ENCODE peak calls at places on chromosomes 12 and 14, in ten cellular contexts. V is AG04450, U is right lobe of liver, X is BE2C, W is LNCaP clone FGC, A is AG09309, S is mesothelial cell of epicardium, Q is endothelial cell, N is cardiac muscle cell, D is heart left ventricle. C is an unnamed sample.

GRCh38 chr12:5452569-5452968 is 20.7 kb downstream of the NTF3 start:
- DNase-seq in V (no peak), U (no peak), X (no peak), W (no peak), A (no peak), S (no peak), Q (no peak), N (no peak), D (no peak), C (no peak)

GRCh38 chr12:70590051-70590450 is 47.2 kb downstream of the PTPRB start:
- DNase-seq in V (peak), U (peak), X (peak), W (peak), A (peak), S (peak), Q (peak), N (peak), D (peak), C (peak)

GRCh38 chr14:59037086-59037485 is 151.4 kb upstream of the DAAM1 start:
- DNase-seq in V (no peak), U (no peak), X (no peak), W (no peak), A (no peak), S (no peak), Q (no peak), N (no peak), D (no peak), C (no peak)

GRCh38 chr14:95835331-95835730 is 41.3 kb upstream of the TUNAR start:
- DNase-seq in V (no peak), U (no peak), X (no peak), W (no peak), A (no peak), S (peak), Q (no peak), N (no peak), D (no peak), C (no peak)

GRCh38 chr14:104280902-104281767 is 142.7 kb downstream of the KIF26A start:
- DNase-seq in V (no peak), U (peak), X (peak), W (no peak), A (no peak), S (peak), Q (no peak), N (no peak), D (peak), C (no peak)

GRCh38 chr14:100476012-100476822 is 111.0 kb downstream of the BEGAIN start:
- DNase-seq in V (peak), U (peak), X (no peak), W (no peak), A (peak), S (no peak), Q (no peak), N (peak), D (no peak), C (peak)

GRCh38 chr12:109112720-109113465 is 3.5 kb upstream of the ACACB start:
- DNase-seq in V (no peak), U (no peak), X (no peak), W (no peak), A (no peak), S (no peak), Q (no peak), N (peak), D (no peak), C (no peak)

GRCh38 chr12:111664510-111664909 is 21.2 kb downstream of the BRAP start:
- DNase-seq in V (no peak), U (no peak), X (no peak), W (no peak), A (no peak), S (no peak), Q (no peak), N (no peak), D (no peak), C (no peak)

GRCh38 chr12:91109148-91109564 is 2.1 kb downstream of the LUM start:
- DNase-seq in V (no peak), U (peak), X (peak), W (peak), A (peak), S (peak), Q (peak), N (peak), D (peak), C (peak)

GRCh38 chr12:108425238-108425795 is 86.2 kb upstream of the CMKLR1 start:
- DNase-seq in V (no peak), U (no peak), X (no peak), W (no peak), A (no peak), S (no peak), Q (no peak), N (no peak), D (no peak), C (no peak)

GRCh38 chr12:52215587-52216031 is 17.4 kb upstream of the KRT7 start:
- DNase-seq in V (no peak), U (peak), X (peak), W (no peak), A (no peak), S (no peak), Q (no peak), N (no peak), D (no peak), C (no peak)

GRCh38 chr12:54207539-54208267 is 18.9 kb upstream of the SMUG1 start:
- DNase-seq in V (no peak), U (peak), X (peak), W (no peak), A (no peak), S (peak), Q (peak), N (peak), D (peak), C (peak)

GRCh38 chr14:104119700-104120251 is 18.6 kb upstream of the KIF26A start:
- DNase-seq in V (no peak), U (no peak), X (no peak), W (no peak), A (no peak), S (no peak), Q (no peak), N (no peak), D (peak), C (no peak)

GRCh38 chr14:20262642-20263128 is 23.6 kb downstream of the OR11H4 start:
- DNase-seq in V (no peak), U (no peak), X (peak), W (no peak), A (peak), S (no peak), Q (no peak), N (no peak), D (no peak), C (peak)

GRCh38 chr14:57714487-57714899 is 151.4 kb downstream of the SLC35F4 start:
- DNase-seq in V (no peak), U (no peak), X (no peak), W (peak), A (no peak), S (no peak), Q (no peak), N (no peak), D (no peak), C (no peak)

GRCh38 chr14:57709909-57710308 is 156.0 kb downstream of the SLC35F4 start:
- DNase-seq in V (no peak), U (no peak), X (no peak), W (no peak), A (no peak), S (no peak), Q (no peak), N (no peak), D (no peak), C (no peak)

GRCh38 chr14:57712698-57713097 is 153.2 kb downstream of the SLC35F4 start:
- DNase-seq in V (no peak), U (no peak), X (no peak), W (no peak), A (no peak), S (no peak), Q (no peak), N (no peak), D (no peak), C (no peak)

GRCh38 chr14:57707219-57707618 is 158.7 kb downstream of the SLC35F4 start:
- DNase-seq in V (no peak), U (no peak), X (no peak), W (no peak), A (no peak), S (no peak), Q (no peak), N (no peak), D (no peak), C (no peak)

GRCh38 chr14:57712101-57712500 is 153.8 kb downstream of the SLC35F4 start:
- DNase-seq in V (no peak), U (no peak), X (no peak), W (no peak), A (no peak), S (no peak), Q (no peak), N (no peak), D (no peak), C (no peak)
- TF ChIP-seq CTCF in V (no peak), U (no peak), X (no peak), W (peak), A (no peak), S (no peak), Q (no peak), N (no peak), D (no peak), C (no peak)

GRCh38 chr12:31011746-31012567 is 61.7 kb upstream of the DDX11 start:
- DNase-seq in V (no peak), U (no peak), X (peak), W (no peak), A (no peak), S (no peak), Q (no peak), N (no peak), D (no peak), C (no peak)
- TF ChIP-seq CTCF in V (peak), U (no peak), X (peak), W (peak), A (peak), S (no peak), Q (no peak), N (peak), D (no peak), C (peak)

GRCh38 chr12:94545937-94546771 is 86.5 kb upstream of the CEP83 start:
- DNase-seq in V (peak), U (peak), X (peak), W (no peak), A (peak), S (peak), Q (peak), N (peak), D (peak), C (peak)
- TF ChIP-seq CTCF in V (peak), U (peak), X (peak), W (peak), A (peak), S (peak), Q (peak), N (peak), D (peak), C (peak)

DNA sequence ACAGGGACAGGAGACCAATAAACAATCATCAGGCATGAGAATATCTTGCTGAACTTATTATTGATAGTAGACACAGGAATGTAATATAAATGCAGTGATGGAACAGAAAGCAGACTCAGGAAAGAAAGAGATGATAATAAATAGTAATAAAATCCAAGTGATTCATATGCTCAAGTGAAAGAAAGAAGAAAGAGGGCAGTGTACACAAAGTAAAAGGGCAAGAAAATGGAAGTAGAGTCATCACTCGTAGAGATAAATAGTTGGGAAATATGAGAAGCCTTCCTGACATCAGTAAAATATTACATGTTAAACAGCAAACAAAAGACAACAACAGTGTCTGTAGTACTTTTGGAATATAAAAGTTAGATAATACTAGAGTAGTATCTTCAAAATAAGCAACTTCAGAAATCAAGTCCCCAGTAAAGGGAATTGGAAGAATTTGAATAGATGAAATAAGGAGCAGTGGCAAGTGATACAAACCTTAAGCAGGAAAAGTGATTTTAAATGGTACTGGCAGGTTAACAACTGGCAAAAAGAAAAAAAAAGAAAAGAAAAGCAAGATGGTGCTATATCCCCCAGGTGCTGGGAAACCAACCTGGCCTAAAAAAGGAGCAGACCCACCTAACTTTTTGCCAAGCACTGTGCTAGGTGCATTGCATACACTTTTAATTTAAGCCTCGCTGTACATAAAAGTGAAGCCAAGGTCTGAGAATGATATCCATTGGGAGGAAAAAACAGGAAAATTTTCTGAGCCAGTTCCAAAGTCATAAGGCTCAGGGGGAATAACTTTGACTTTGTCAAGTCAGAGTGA is 412.5 kb downstream of the RAD51B start:
- DNase-seq in V (no peak), U (no peak), X (no peak), W (no peak), A (no peak), S (no peak), Q (no peak), N (no peak), D (no peak), C (peak)
- TF ChIP-seq CTCF in V (no peak), U (no peak), X (no peak), W (no peak), A (no peak), S (no peak), Q (no peak), N (no peak), D (no peak), C (peak)

GRCh38 chr14:21902561-21903199 is 229.1 kb upstream of the OR4E1 start:
- DNase-seq in V (no peak), U (no peak), X (no peak), W (no peak), A (no peak), S (no peak), Q (no peak), N (no peak), D (no peak), C (no peak)
- TF ChIP-seq CTCF in V (peak), U (no peak), X (peak), W (no peak), A (no peak), S (no peak), Q (peak), N (no peak), D (no peak), C (no peak)

DNA sequence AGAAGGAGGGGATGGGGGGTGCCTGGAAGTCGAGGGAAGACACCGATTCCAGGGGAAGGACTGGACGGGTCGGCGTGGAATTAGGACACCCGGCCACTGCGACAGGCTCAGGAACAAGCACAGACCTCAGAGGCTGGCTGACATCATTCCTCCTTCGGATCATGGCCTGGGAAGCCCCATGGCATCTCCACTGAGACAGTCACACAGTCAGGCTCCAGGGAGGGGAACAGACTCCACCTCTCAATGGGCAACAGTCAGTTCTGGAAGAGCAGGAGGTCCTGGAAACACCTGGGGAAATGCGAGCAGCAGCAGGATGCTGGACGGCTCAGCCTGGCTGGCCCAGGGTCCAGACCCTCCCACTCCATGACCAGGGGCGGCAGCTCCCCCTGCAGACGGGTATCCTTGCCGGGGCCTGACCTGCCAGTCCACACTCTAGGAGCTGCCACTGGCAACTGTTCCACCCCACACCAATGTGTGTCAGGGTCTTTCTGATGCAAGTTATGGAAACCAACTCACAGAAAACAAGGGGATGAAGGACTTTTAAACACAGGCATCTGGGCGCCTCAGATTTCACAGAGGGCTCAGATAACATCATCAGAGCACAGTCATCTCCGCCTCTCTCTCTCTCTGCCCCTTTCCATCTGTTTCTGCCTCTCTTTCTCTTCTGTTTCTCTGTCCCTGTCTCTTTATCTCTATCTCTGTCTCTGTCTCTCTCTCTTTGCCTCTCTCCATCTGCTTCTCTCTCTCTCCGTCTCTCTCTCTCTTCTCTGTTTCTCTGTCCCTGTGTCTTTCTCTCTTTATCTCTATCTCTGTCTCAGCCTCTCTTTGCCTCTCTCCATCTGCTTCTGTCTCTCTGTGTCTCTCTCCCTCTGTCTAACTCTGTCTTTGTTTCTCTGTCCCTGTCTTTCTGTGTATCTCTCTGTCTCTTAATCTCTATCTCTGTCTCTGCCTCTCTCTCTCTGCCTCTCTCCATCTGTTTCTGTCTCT is 67.6 kb upstream of the FBRSL1 start:
- DNase-seq in V (no peak), U (no peak), X (no peak), W (no peak), A (no peak), S (no peak), Q (peak), N (no peak), D (no peak), C (no peak)
- TF ChIP-seq CTCF in V (peak), U (no peak), X (peak), W (no peak), A (peak), S (no peak), Q (no peak), N (no peak), D (no peak), C (no peak)

C was measured in HFFc6.